ENCODE peak calls at places on chromosomes 4 and X, in seven cellular contexts. H, U, Y, P, Q, J and G are unnamed samples.

GRCh38 chr4:100609810-100610209 is 92.0 kb upstream of the EMCN start:
- DNase-seq in Q (no peak), U (no peak), Y (no peak), J (no peak), H (no peak), P (no peak), G (peak; percentile 8)

GRCh38 chr4:26510334-26510705 is 20.0 kb upstream of the CCKAR start:
- DNase-seq in Q (no peak), H (peak; percentile 8), P (no peak), Y (peak; percentile 21), J (no peak), U (no peak), G (no peak)

GRCh38 chr4:128711361-128711760 is 98.1 kb upstream of the JADE1 start:
- DNase-seq in H (peak; percentile 13), U (no peak), Y (no peak), P (no peak), J (no peak), Q (no peak), G (no peak)

GRCh38 chr4:184573701-184574100 is 75.5 kb downstream of the CASP3 start:
- DNase-seq in U (no peak), J (no peak), Y (no peak), H (no peak), Q (no peak), P (no peak), G (no peak)

GRCh38 chr4:131427000-131427399 is 1722.1 kb upstream of the PCDH10 start:
- DNase-seq in P (no peak), J (no peak), Q (no peak), U (no peak), Y (no peak), H (no peak), G (peak; percentile 2)

GRCh38 chr4:105624530-105624929 is 72.1 kb downstream of the ARHGEF38 start:
- DNase-seq in U (no peak), Y (peak; percentile 10), J (no peak), H (peak; percentile 78), P (no peak), Q (peak; percentile 26), G (no peak)

GRCh38 chr4:106614446-106614845 is 245.9 kb upstream of the GIMD1 start:
- DNase-seq in H (no peak), P (no peak), J (no peak), Q (no peak), U (no peak), Y (no peak), G (no peak)

GRCh38 chrX:103539695-103540094 is 20.4 kb upstream of the RAB40A start:
- DNase-seq in P (no peak), Y (no peak), Q (no peak), J (no peak), H (no peak), U (no peak), G (no peak)

GRCh38 chr4:189001283-189001970 is 862.2 kb downstream of the TRIML1 start:
- DNase-seq in J (no peak), Y (no peak), P (no peak), Q (no peak), H (no peak), U (no peak), G (no peak)

GRCh38 chr4:149549911-149550310 is 265.7 kb downstream of the IQCM start:
- DNase-seq in P (no peak), J (no peak), Y (no peak), U (no peak), H (peak; percentile 39), Q (no peak), G (peak; percentile 50)

GRCh38 chrX:133994576-133994975 is 9.2 kb upstream of the GPC3 start:
- DNase-seq in Y (no peak), U (no peak), P (no peak), H (peak; percentile 23), J (no peak), Q (no peak), G (no peak)

GRCh38 chr4:109588176-109588575 is 28.1 kb downstream of the MCUB start:
- DNase-seq in H (no peak), P (no peak), Y (no peak), J (no peak), Q (no peak), U (no peak), G (no peak)

GRCh38 chrX:56733459-56734046 is 4.5 kb downstream of the NBDY start:
- DNase-seq in J (no peak), Q (no peak), U (no peak), Y (no peak), P (no peak), H (peak; percentile 35), G (peak; percentile 35)

GRCh38 chr4:76459291-76459723 is 24.3 kb downstream of the SHROOM3 start:
- DNase-seq in U (no peak), J (no peak), P (no peak), Q (no peak), H (peak; percentile 88), Y (peak; percentile 29), G (peak; percentile 61)

GRCh38 chr4:80197132-80197573 is at the start of gene PRDM8:
- DNase-seq in P (peak; percentile 79), J (no peak), Q (no peak), H (no peak), Y (no peak), U (peak; percentile 82), G (peak; percentile 72)

DNA sequence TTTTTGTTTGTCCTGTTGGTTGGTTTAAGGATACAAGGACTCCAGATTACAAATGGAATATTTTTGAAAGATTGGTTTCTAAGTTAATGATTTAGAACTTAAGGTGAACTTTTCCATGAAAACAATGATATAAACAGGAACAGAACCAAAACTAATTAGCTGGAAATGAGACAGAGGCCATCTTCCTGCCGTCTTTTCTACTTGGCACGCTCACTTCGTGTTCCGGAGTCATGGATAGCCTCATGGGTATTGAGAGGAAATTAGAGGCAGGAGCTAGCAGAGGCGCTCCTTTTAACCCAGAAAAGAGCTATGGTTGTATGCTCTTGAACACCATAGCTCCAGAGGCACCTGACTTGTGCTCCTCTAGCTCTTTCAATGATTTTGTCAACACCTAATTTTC is 2.4 kb downstream of the FAM241A start:
- DNase-seq in J (no peak), P (no peak), Q (no peak), H (peak; percentile 59), U (no peak), Y (no peak), G (no peak)
- H3K4me3 ChIP-seq in J (peak overlapping the region; percentile 85), P (no peak overlapping the region), Q (no peak overlapping the region), H (no peak overlapping the region), U (no peak overlapping the region), Y (no peak overlapping the region), G (no peak overlapping the region)

DNA sequence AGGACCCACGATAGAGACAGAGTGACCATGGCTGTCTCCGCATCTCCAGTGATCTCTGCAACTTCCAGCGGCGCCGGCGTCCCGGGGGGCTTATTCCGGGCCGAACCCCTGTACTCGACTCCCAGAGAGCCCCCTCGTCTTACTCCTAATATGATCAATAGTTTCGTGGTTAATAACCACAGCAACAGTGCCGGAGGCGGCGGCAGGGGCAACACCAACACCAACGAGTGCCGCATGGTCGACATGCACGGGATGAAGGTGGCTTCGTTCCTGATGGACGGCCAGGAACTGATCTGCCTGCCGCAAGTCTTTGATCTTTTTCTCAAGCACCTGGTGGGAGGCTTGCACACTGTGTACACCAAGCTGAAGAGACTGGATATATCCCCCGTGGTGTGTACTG is 343 bp downstream of the DACH2 start:
- DNase-seq in U (no peak), Y (no peak), P (no peak), H (no peak), Q (no peak), J (no peak), G (peak; percentile 13)
- H3K4me3 ChIP-seq in U (peak overlapping the region; percentile 38), Y (peak overlapping the region; percentile 35), P (no peak overlapping the region), H (no peak overlapping the region), Q (no peak overlapping the region), J (peak overlapping the region; percentile 65), G (peak overlapping the region; percentile 77)

DNA sequence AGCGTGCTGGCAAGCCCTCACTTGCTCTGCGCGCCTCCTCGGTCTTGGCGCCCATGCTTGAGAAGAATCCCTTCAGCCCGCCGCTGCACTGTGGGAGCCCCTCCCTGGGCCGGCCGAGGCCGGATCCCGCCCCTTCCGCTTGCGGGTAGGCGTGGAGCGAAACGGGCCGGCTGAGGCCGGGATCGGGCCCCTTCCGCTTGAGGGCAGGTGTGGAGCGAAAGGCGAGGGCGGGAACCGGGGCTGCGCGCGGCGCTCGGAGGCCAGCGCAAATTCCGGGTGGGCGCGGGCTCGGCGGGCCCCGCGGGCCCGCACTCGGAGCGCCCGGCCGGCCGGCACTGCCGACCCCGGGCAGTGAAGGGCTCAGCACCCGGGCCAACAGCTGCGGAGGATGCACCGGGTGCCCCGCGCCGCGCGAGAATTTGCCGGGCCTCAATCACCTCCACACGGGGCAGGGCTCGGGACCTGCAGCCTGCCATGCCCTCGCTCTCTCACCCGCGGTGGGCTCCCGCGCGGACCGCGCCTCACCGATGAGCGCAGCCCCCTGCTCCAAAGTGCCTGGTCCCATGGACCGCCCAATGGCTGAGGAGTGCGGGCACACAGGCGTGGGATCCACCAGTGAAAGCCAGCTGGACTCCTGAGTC is 58.1 kb upstream of the GBA3 start:
- DNase-seq in U (no peak), J (no peak), P (peak; percentile 60), H (no peak), Q (no peak), Y (no peak), G (no peak)
- H3K4me3 ChIP-seq in U (no peak overlapping the region), J (no peak overlapping the region), P (no peak overlapping the region), H (no peak overlapping the region), Q (no peak overlapping the region), Y (no peak overlapping the region), G (no peak overlapping the region)

GRCh38 chrX:40538391-40538790 is 42.4 kb upstream of the ATP6AP2 start:
- DNase-seq in J (no peak), Q (no peak), P (no peak), U (no peak), Y (no peak), H (no peak), G (no peak)

GRCh38 chrX:40542208-40542607 is 38.6 kb upstream of the ATP6AP2 start:
- DNase-seq in P (no peak), Y (no peak), U (no peak), J (no peak), Q (no peak), H (no peak), G (no peak)

GRCh38 chrX:40537310-40537709 is 43.5 kb upstream of the ATP6AP2 start:
- DNase-seq in J (no peak), P (no peak), H (no peak), U (no peak), Q (no peak), Y (no peak), G (no peak)

GRCh38 chrX:40542972-40543371 is 37.8 kb upstream of the ATP6AP2 start:
- DNase-seq in U (no peak), H (no peak), P (no peak), J (no peak), Q (no peak), Y (no peak), G (no peak)

DNA sequence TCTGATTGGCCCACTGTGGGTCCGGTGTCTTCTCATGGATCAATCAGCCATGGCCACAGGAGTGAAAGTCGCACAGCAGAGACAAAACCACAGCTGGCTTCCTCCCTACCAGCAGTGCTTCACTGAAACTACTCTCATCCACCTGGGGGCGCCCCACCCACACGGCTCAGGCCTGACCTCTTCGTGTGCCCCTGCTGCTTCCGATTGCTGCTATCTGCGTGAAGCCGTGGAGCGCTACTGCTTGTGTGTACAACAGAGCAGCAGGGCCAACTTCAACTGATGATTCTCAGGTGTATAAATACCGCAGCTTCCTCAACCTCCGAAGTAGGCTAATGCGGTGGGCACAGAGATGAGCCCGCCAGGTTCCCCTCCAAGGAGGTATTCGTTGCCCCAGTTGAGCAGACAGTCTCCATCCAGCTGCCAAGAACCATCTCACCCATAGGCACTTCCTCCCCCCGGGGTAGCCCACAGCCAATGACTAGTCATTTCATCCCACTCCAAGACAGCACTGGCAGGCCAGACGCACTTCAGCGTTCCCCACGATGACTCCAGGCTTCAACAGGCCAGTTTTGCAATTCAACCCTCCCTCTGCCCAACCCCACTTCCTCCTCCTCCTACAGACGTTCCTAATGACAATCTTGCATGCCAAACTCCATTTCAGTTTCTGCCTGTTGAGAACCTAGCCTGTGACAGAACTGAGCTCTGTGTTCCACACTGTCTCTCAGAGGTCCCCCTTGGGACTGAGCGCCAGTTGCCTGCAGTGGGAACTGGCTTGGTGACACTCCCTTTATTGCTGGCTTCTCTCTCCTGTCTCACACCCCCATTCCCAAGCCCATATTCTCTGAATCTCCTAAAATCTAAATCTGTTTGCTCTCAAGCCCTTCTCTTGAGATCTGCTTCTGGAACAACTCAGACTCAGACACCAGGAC is 41.3 kb upstream of the ATP6AP2 start:
- DNase-seq in P (no peak), H (peak; percentile 72), J (no peak), Q (peak; percentile 62), U (no peak), Y (peak; percentile 40), G (peak; percentile 66)
- H3K4me3 ChIP-seq in P (no peak overlapping the region), H (no peak overlapping the region), J (no peak overlapping the region), Q (no peak overlapping the region), U (no peak overlapping the region), Y (no peak overlapping the region), G (no peak overlapping the region)